ENCODE peak calls at places on chromosomes 2 and 18, in four cellular contexts. L is mammary epithelial cell, S is colonic mucosa, I is astrocyte. C is an unnamed sample.

GRCh38 chr18:9091066-9091476 is 11.4 kb upstream of the NDUFV2 start:
- DNase-seq in I (no peak), S (no peak), L (no peak), C (no peak)

GRCh38 chr2:57497489-57498096 is 549.0 kb upstream of the VRK2 start:
- DNase-seq in I (peak; percentile 32), L (peak; percentile 24), S (peak; percentile 34), C (peak; percentile 43)

GRCh38 chr2:29068513-29068912 is 5.8 kb downstream of the PCARE start:
- DNase-seq in S (no peak), I (no peak), L (peak; percentile 77), C (no peak)

GRCh38 chr2:231709981-231710750 is 1.8 kb downstream of the PTMA start:
- DNase-seq in S (peak; percentile 84), I (peak; percentile 62), L (peak; percentile 84), C (no peak)

GRCh38 chr2:232421189-232421785 is 14.6 kb downstream of the ALPG start:
- DNase-seq in S (peak; percentile 42), L (no peak), I (no peak), C (no peak)

GRCh38 chr2:185618630-185619029 is 120.0 kb upstream of the FSIP2 start:
- DNase-seq in L (peak; percentile 56), S (no peak), I (peak; percentile 89), C (no peak)

GRCh38 chr2:109436635-109437225 is 177.0 kb downstream of the SEPTIN10 start:
- DNase-seq in L (no peak), S (no peak), I (no peak), C (no peak)

GRCh38 chr2:86052676-86053075 is 53.0 kb downstream of the POLR1A start:
- DNase-seq in I (no peak), L (no peak), S (no peak), C (no peak)

GRCh38 chr2:3186766-3187165 is 190.9 kb downstream of the EIPR1 start:
- DNase-seq in S (no peak), L (no peak), I (no peak), C (no peak)

GRCh38 chr2:213251618-213252017 is 32.6 kb upstream of the SPAG16 start:
- DNase-seq in I (peak; percentile 56), L (peak; percentile 31), S (no peak), C (peak; percentile 74)

GRCh38 chr18:8611916-8612576 is 2.8 kb downstream of the RAB12 start:
- DNase-seq in L (peak; percentile 43), S (no peak), I (no peak), C (no peak)

GRCh38 chr2:133241231-133241575 is 327.1 kb downstream of the NCKAP5 start:
- DNase-seq in S (no peak), I (peak; percentile 46), L (no peak), C (no peak)

GRCh38 chr2:207165121-207166038 is at the start of gene KLF7:
- DNase-seq in L (peak; percentile 42), S (peak; percentile 33), I (peak; percentile 48), C (no peak)

GRCh38 chr2:180660881-180661280 is 319.5 kb upstream of the UBE2E3 start:
- DNase-seq in L (no peak), I (no peak), S (no peak), C (no peak)

GRCh38 chr18:59101830-59102414 is 37.8 kb upstream of the SEC11C start:
- DNase-seq in S (no peak), I (no peak), L (no peak), C (no peak)

GRCh38 chr2:215884741-215885140 is 128.6 kb downstream of the MREG start:
- DNase-seq in L (no peak), I (peak; percentile 63), S (no peak), C (no peak)

GRCh38 chr2:232981356-232981755 is 31.7 kb downstream of the NGEF start:
- DNase-seq in L (peak; percentile 45), I (no peak), S (peak; percentile 90), C (no peak)

GRCh38 chr18:7941533-7941932 is 374.4 kb downstream of the PTPRM start:
- DNase-seq in L (peak; percentile 80), S (peak; percentile 77), I (no peak), C (no peak)

GRCh38 chr2:135785032-135785431 is 43.4 kb downstream of the UBXN4 start:
- DNase-seq in L (no peak), S (no peak), I (no peak), C (no peak)

GRCh38 chr2:152718909-152719645 is 657 bp downstream of the ARL6IP6 start:
- DNase-seq in L (peak; percentile 83), S (peak; percentile 84), I (peak; percentile 14), C (peak; percentile 47)

GRCh38 chr18:44709297-44710117 is 28.8 kb downstream of the SETBP1 start:
- DNase-seq in S (no peak), L (no peak), I (no peak), C (no peak)

GRCh38 chr2:121245120-121245820 is 39.7 kb downstream of the TFCP2L1 start:
- DNase-seq in I (no peak), L (no peak), S (no peak), C (no peak)

GRCh38 chr2:173240083-173240482 is 114.6 kb upstream of the CDCA7 start:
- DNase-seq in S (no peak), L (no peak), I (no peak), C (no peak)

GRCh38 chr18:3499498-3499897 is 49.5 kb downstream of the TGIF1 start:
- DNase-seq in L (no peak), S (no peak), I (no peak), C (peak; percentile 25)

GRCh38 chr18:4631239-4631638 is 176.1 kb upstream of the DLGAP1 start:
- DNase-seq in L (no peak), I (no peak), S (no peak), C (no peak)

GRCh38 chr2:119734051-119734450 is 25.7 kb upstream of the PTPN4 start:
- DNase-seq in L (no peak), S (no peak), I (no peak), C (no peak)

GRCh38 chr2:180705122-180705521 is 275.3 kb upstream of the UBE2E3 start:
- DNase-seq in I (peak; percentile 26), L (peak; percentile 21), S (no peak), C (no peak)

DNA sequence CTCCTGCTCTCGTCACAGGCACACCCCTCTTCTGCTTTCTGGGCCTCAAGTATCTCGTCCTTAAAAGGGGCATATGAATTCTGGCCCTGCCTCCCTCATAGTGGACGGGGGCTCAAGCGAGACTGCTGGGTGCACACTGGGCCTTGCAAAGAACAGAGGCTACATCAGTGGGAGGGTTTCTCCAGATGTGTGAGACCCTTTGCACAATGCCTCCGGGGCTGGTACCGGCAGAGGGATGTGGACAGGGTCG is 25.0 kb downstream of the CRACDL start:
- DNase-seq in I (no peak), S (no peak), L (no peak), C (no peak)
- H3K9ac ChIP-seq in I (no peak overlapping the region), S (no peak overlapping the region), L (peak overlapping the region; percentile 66), C (no peak overlapping the region)

GRCh38 chr2:10844083-10844482 is 31.5 kb upstream of the PDIA6 start:
- DNase-seq in L (peak; percentile 15), S (peak; percentile 89), I (peak; percentile 85), C (peak; percentile 57)
- H3K4me3 ChIP-seq in L (no peak overlapping the region), S (no peak overlapping the region), I (no peak overlapping the region), C (no peak overlapping the region)

DNA sequence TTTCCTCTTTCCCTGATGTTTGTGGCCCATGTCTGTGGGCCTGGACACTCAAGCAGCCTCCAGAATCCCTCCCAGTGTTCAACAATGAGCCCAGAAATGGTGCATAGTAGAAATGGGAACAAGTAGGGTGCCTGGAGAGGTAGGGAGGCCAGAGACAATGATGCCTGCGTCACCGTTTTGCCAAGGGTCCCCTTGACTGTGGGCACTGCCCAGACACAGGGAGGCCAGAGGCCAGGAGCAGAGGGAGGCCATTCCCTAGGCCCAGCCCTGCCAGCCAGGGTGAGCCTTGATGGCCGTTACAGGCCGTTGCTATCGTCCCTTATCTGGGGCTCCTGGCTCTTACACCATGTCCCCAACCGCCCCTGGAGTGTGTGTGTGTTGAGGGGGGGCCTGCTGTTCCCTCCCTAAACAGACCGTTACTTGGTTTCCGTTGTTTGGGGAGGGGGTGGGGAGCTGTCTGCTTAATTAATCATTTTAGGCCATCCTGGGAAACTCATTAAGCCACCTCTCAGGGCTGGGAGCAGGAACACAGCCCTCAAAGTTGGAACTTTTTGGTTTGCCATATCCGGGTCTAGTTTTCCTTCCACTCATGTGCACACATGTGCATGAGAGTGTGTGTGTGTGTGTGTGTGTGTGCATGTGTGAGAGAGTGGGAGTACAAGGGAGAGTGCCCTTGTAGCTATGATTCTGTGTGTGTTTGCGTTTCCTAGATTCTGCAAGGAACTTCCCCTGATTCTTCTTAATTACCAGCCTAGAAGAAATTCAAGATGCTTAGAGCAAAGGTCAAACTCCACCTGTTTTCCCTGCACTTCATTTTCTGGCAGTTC is 135.2 kb upstream of the HAAO start:
- DNase-seq in L (no peak), I (no peak), S (peak; percentile 46), C (no peak)
- H3K9ac ChIP-seq in L (no peak overlapping the region), I (no peak overlapping the region), S (peak overlapping the region; percentile 89), C (peak overlapping the region; percentile 8)

GRCh38 chr2:11315074-11315705 is 29.2 kb downstream of the ROCK2 start:
- DNase-seq in S (no peak), L (no peak), I (no peak), C (no peak)
- H3K4me3 ChIP-seq in S (no peak overlapping the region), L (no peak overlapping the region), I (no peak overlapping the region), C (no peak overlapping the region)

DNA sequence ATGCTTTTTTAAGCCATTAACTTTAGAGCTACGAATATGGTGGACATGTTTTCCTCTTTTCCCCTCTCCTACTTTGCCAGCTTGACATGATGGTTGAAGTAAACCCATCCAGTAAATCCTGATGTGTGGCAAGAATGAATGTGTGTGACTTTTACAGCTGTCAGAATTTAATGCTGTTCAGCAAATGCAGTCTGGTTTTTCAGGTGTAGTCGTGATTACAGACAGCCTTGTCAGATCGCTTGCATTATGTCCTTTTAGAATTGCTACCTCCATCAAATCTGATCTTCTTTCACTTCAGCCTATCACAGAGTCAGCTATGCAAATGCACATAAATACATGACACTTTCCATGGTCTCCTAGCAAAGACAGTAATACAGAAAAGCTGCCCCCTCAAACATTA is 278.5 kb downstream of the FBXO15 start:
- DNase-seq in S (no peak), I (no peak), L (no peak), C (no peak)
- H3K9ac ChIP-seq in S (no peak overlapping the region), I (no peak overlapping the region), L (no peak overlapping the region), C (no peak overlapping the region)

GRCh38 chr2:41610501-41611242 is 437.1 kb upstream of the PKDCC start:
- DNase-seq in S (no peak), I (peak; percentile 22), L (no peak), C (no peak)
- H3K4me3 ChIP-seq in S (no peak overlapping the region), I (no peak overlapping the region), L (no peak overlapping the region), C (no peak overlapping the region)

C was measured in NT2/D1.